ENCODE peak calls at places on chromosomes 2 and 18, in ten cellular contexts. L is T-helper 1 cell, Z is fibroblast of lung, C is GM04504, S is NCI-H1092, I is left ventricle myocardium inferior, B is memory B cell, H is A549, D is GM20000, U is mesendoderm. F is an unnamed sample.

GRCh38 chr2:142989276-142990204 is 112.1 kb downstream of the KYNU start:
- DNase-seq in Z (peak), B (no peak), H (peak), D (peak), L (no peak), I (no peak), S (no peak), U (peak), C (peak), F (no peak)

GRCh38 chr2:8993196-8993901 is 10.1 kb downstream of the MBOAT2 start:
- DNase-seq in S (no peak), C (no peak), D (no peak), L (no peak), B (no peak), I (no peak), U (no peak), H (no peak), Z (no peak), F (no peak)

GRCh38 chr2:19873014-19873413 is 28.8 kb downstream of the TTC32 start:
- DNase-seq in Z (no peak), B (no peak), C (no peak), S (no peak), I (no peak), D (no peak), L (no peak), H (no peak), U (no peak), F (no peak)

GRCh38 chr2:101037161-101037755 is 35.2 kb downstream of the RPL31 start:
- DNase-seq in I (no peak), B (no peak), L (no peak), S (no peak), D (no peak), Z (no peak), C (no peak), U (no peak), H (no peak), F (no peak)

GRCh38 chr2:63811063-63811462 is 30.6 kb upstream of the UGP2 start:
- DNase-seq in H (no peak), U (no peak), Z (no peak), D (no peak), C (no peak), L (no peak), I (no peak), S (no peak), B (no peak), F (no peak)

GRCh38 chr2:74514368-74515270 is at the start of gene TLX2:
- DNase-seq in D (peak), U (no peak), Z (no peak), C (no peak), B (peak), H (peak), L (no peak), I (no peak), S (no peak), F (no peak)

GRCh38 chr18:63236417-63236816 is 83.2 kb downstream of the BCL2 start:
- DNase-seq in S (no peak), U (no peak), C (no peak), L (no peak), H (no peak), B (no peak), I (peak), Z (no peak), D (no peak), F (no peak)

GRCh38 chr18:79642626-79643025 is 37.0 kb upstream of the CTDP1 start:
- DNase-seq in I (no peak), C (no peak), D (peak), H (no peak), L (no peak), U (no peak), B (no peak), S (no peak), Z (peak), F (no peak)

GRCh38 chr18:53380063-53380639 is 844.3 kb downstream of the MBD2 start:
- DNase-seq in L (no peak), D (peak), Z (peak), S (peak), H (peak), U (peak), C (peak), B (no peak), I (no peak), F (no peak)

GRCh38 chr2:55408946-55409868 is 10.4 kb downstream of the CCDC88A start:
- DNase-seq in U (no peak), B (no peak), H (no peak), L (no peak), I (no peak), D (no peak), C (no peak), Z (no peak), S (no peak), F (no peak)

GRCh38 chr2:69163109-69163508 is 150.1 kb downstream of the ANTXR1 start:
- DNase-seq in B (no peak), U (peak), D (no peak), Z (peak), I (no peak), C (peak), S (no peak), H (peak), L (no peak), F (no peak)

GRCh38 chr2:191566347-191566746 is 111.6 kb upstream of the NABP1 start:
- DNase-seq in S (peak), C (peak), Z (peak), H (peak), D (peak), I (peak), B (peak), L (peak), U (peak), F (peak)

F was measured in activated naive CD8-positive, alpha-beta T cell treated with anti-CD3 and anti-CD28 coated beads, Interleukin-2, amount 50 U/mL, for 24 hours.